ENCODE peak calls at places on chromosomes 4 and X, in four cellular contexts. H is NCI-H146, E is brain microvascular endothelial cell, W is OCI-M1. K is an unnamed sample.

GRCh38 chr4:78242071-78242470 is 184.9 kb downstream of the FRAS1 start:
- DNase-seq in H (no peak), E (peak; percentile 4), W (no peak), K (no peak)

GRCh38 chr4:6701371-6701770 is 7.7 kb downstream of the S100P start:
- DNase-seq in H (no peak), E (no peak), W (no peak), K (peak; percentile 73)

GRCh38 chr4:138401330-138401729 is 159.2 kb upstream of the SLC7A11 start:
- DNase-seq in H (peak; percentile 65), E (no peak), W (no peak), K (no peak)

GRCh38 chr4:24063771-24064170 is 173.9 kb upstream of the PPARGC1A start:
- DNase-seq in H (no peak), E (no peak), W (no peak), K (no peak)

GRCh38 chrX:140425712-140426395 is 79.0 kb downstream of the SOX3 start:
- DNase-seq in H (no peak), E (no peak), W (no peak), K (no peak)

GRCh38 chrX:70289168-70289792 is 447 bp downstream of the PDZD11 start:
- DNase-seq in H (no peak), E (peak; percentile 11), W (no peak), K (no peak)

GRCh38 chrX:109347618-109348017 is 134.3 kb downstream of the GUCY2F start:
- DNase-seq in H (no peak), E (peak; percentile 71), W (no peak), K (peak; percentile 45)

GRCh38 chrX:37348237-37349130 is 680 bp upstream of the PRRG1 start:
- DNase-seq in H (no peak), E (no peak), W (no peak), K (no peak)

GRCh38 chrX:138709886-138710285 is 1.6 kb downstream of the FGF13 start:
- DNase-seq in H (no peak), E (no peak), W (no peak), K (no peak)

GRCh38 chrX:145405012-145405411 is 157.7 kb downstream of the SPANXN1 start:
- DNase-seq in H (peak; percentile 9), E (peak; percentile 16), W (peak; percentile 57), K (peak; percentile 31)